ENCODE peak calls at places on chromosomes 11 and 22, in six cellular contexts. G is AG10803, D is mesendoderm, K is iris pigment epithelial cell, V is skeletal muscle cell, W is H1. C is an unnamed sample.

GRCh38 chr11:89477175-89477574 is 14.0 kb downstream of the NOX4 start:
- DNase-seq in G (no peak), D (peak; percentile 64), K (no peak), V (no peak), W (no peak), C (no peak)

GRCh38 chr11:7677071-7677470 is 3.8 kb upstream of the CYB5R2 start:
- DNase-seq in G (no peak), D (peak; percentile 68), K (peak; percentile 71), V (no peak), W (no peak), C (no peak)

GRCh38 chr22:20943104-20943933 is 23.7 kb upstream of the AIFM3 start:
- DNase-seq in G (no peak), D (no peak), K (no peak), V (no peak), W (no peak), C (no peak)

GRCh38 chr11:1220941-1221721 is 1.7 kb upstream of the MUC5B start:
- DNase-seq in G (no peak), D (no peak), K (no peak), V (no peak), W (peak; percentile 41), C (no peak)

GRCh38 chr11:103528596-103528995 is 419.4 kb downstream of the DYNC2H1 start:
- DNase-seq in G (peak; percentile 46), D (no peak), K (no peak), V (no peak), W (no peak), C (no peak)

GRCh38 chr22:27299181-27300085 is 502.1 kb downstream of the MN1 start:
- DNase-seq in G (no peak), D (peak; percentile 12), K (peak; percentile 21), V (no peak), W (no peak), C (no peak)

GRCh38 chr11:28899706-28900105 is 791.5 kb downstream of the METTL15 start:
- DNase-seq in G (peak; percentile 11), D (no peak), K (peak; percentile 15), V (no peak), W (no peak), C (no peak)

GRCh38 chr11:66221012-66221411 is 47.4 kb upstream of the RAB1B start:
- DNase-seq in G (no peak), D (no peak), K (no peak), V (no peak), W (no peak), C (no peak)

GRCh38 chr22:49303061-49303735 is 524.5 kb downstream of the BRD1 start:
- DNase-seq in G (no peak), D (no peak), K (no peak), V (no peak), W (peak; percentile 28), C (no peak)

GRCh38 chr11:27717801-27718229 is 17.6 kb upstream of the BDNF start:
- DNase-seq in G (no peak), D (peak; percentile 77), K (peak; percentile 37), V (no peak), W (no peak), C (no peak)

GRCh38 chr11:38046571-38047135 is 1448.6 kb upstream of the RAG2 start:
- DNase-seq in G (no peak), D (peak; percentile 55), K (no peak), V (no peak), W (no peak), C (no peak)

GRCh38 chr11:34583818-34584217 is 37.1 kb upstream of the EHF start:
- DNase-seq in G (no peak), D (no peak), K (no peak), V (no peak), W (no peak), C (no peak)

GRCh38 chr11:87463486-87464102 is 425.9 kb downstream of the TMEM135 start:
- DNase-seq in G (peak; percentile 34), D (peak; percentile 86), K (peak; percentile 24), V (no peak), W (no peak), C (no peak)

GRCh38 chr11:12862761-12863469 is 146.2 kb upstream of the RASSF10 start:
- DNase-seq in G (peak; percentile 92), D (peak; percentile 94), K (peak; percentile 81), V (peak; percentile 67), W (peak; percentile 63), C (peak; percentile 71)

GRCh38 chr11:27004103-27004502 is 10.2 kb downstream of the FIBIN start:
- DNase-seq in G (no peak), D (no peak), K (no peak), V (no peak), W (no peak), C (no peak)

GRCh38 chr11:57648791-57649735 is 649 bp downstream of the YPEL4 start:
- DNase-seq in G (no peak), D (peak; percentile 78), K (no peak), V (no peak), W (peak; percentile 76), C (no peak)

GRCh38 chr11:19988598-19988997 is 171.7 kb downstream of the DBX1 start:
- DNase-seq in G (peak; percentile 99), D (peak; percentile 74), K (peak; percentile 90), V (peak; percentile 91), W (peak; percentile 47), C (peak; percentile 95)

GRCh38 chr11:30143098-30143705 is 87.6 kb upstream of the FSHB start:
- DNase-seq in G (peak; percentile 27), D (peak; percentile 67), K (peak; percentile 9), V (no peak), W (no peak), C (no peak)

GRCh38 chr11:2538951-2539735 is 94.3 kb downstream of the KCNQ1 start:
- DNase-seq in G (no peak), D (no peak), K (no peak), V (no peak), W (no peak), C (no peak)

GRCh38 chr11:123351375-123351774 is 78.7 kb upstream of the GRAMD1B start:
- DNase-seq in G (no peak), D (peak; percentile 44), K (no peak), V (no peak), W (peak; percentile 61), C (no peak)

GRCh38 chr11:19740586-19740985 is 27.9 kb downstream of the NAV2 start:
- DNase-seq in G (no peak), D (peak; percentile 45), K (no peak), V (no peak), W (no peak), C (no peak)

GRCh38 chr22:36155702-36156101 is 4.9 kb downstream of the APOL3 start:
- DNase-seq in G (peak; percentile 68), D (no peak), K (no peak), V (no peak), W (no peak), C (no peak)

GRCh38 chr11:128476729-128477128 is 110.6 kb downstream of the ETS1 start:
- DNase-seq in G (no peak), D (peak; percentile 88), K (peak; percentile 94), V (no peak), W (no peak), C (no peak)

GRCh38 chr11:32416301-32416700 is 19.0 kb downstream of the WT1 start:
- DNase-seq in G (no peak), D (no peak), K (no peak), V (no peak), W (no peak), C (no peak)

GRCh38 chr11:19931141-19931767 is 218.6 kb downstream of the NAV2 start:
- DNase-seq in G (peak; percentile 85), D (no peak), K (no peak), V (no peak), W (no peak), C (no peak)

GRCh38 chr22:42256930-42257329 is 13.5 kb downstream of the TCF20 start:
- DNase-seq in G (no peak), D (no peak), K (no peak), V (no peak), W (no peak), C (no peak)

GRCh38 chr22:45846952-45847351 is 130.0 kb downstream of the WNT7B start:
- DNase-seq in G (no peak), D (no peak), K (no peak), V (no peak), W (no peak), C (no peak)

GRCh38 chr22:47802446-47802845 is 1040.0 kb downstream of the TBC1D22A start:
- DNase-seq in G (no peak), D (no peak), K (no peak), V (no peak), W (no peak), C (no peak)

GRCh38 chr22:30347255-30347892 is 9.3 kb downstream of the SF3A1 start:
- DNase-seq in G (no peak), D (no peak), K (peak; percentile 30), V (no peak), W (no peak), C (no peak)

GRCh38 chr11:73182824-73183321 is 35.2 kb upstream of the P2RY2 start:
- DNase-seq in G (no peak), D (no peak), K (no peak), V (no peak), W (no peak), C (no peak)

GRCh38 chr11:116696381-116696941 is 76.3 kb downstream of the BUD13 start:
- DNase-seq in G (peak; percentile 8), D (peak; percentile 73), K (peak; percentile 8), V (no peak), W (peak; percentile 57), C (peak; percentile 1)

GRCh38 chr11:1029051-1029450 is 7.5 kb downstream of the MUC6 start:
- DNase-seq in G (no peak), D (no peak), K (no peak), V (no peak), W (no peak), C (no peak)

GRCh38 chr22:24926849-24927579 is 19.5 kb downstream of the LHFPL7 start:
- DNase-seq in G (no peak), D (no peak), K (peak; percentile 90), V (no peak), W (no peak), C (no peak)

GRCh38 chr11:61738776-61739175 is 13.7 kb upstream of the MYRF start:
- DNase-seq in G (no peak), D (no peak), K (no peak), V (no peak), W (no peak), C (no peak)